ENCODE peak calls at places on chromosomes 2 and 18, in four cellular contexts. F is osteocyte, Q is fibroblast of the aortic adventitia, D is fibroblast of pulmonary artery. N is an unnamed sample.

GRCh38 chr2:18411571-18411970 is 148.9 kb downstream of the RDH14 start:
- DNase-seq in Q (no peak), F (no peak), D (no peak), N (no peak)

GRCh38 chr2:134319581-134320246 is 65.8 kb downstream of the MGAT5 start:
- DNase-seq in D (no peak), Q (no peak), F (no peak), N (peak)

GRCh38 chr2:146997945-146998344 is 846.9 kb upstream of the ACVR2A start:
- DNase-seq in Q (peak), D (peak), F (no peak), N (no peak)

GRCh38 chr2:36451512-36451911 is 95.9 kb downstream of the CRIM1 start:
- DNase-seq in D (peak), Q (peak), F (no peak), N (no peak)

GRCh38 chr2:176136375-176137248 is 7.1 kb downstream of the HOXD8 start:
- DNase-seq in D (no peak), F (no peak), Q (no peak), N (no peak)

GRCh38 chr2:127386246-127386645 is 1.5 kb downstream of the MAP3K2 start:
- DNase-seq in D (peak), F (no peak), Q (peak), N (no peak)

GRCh38 chr18:23188391-23188790 is 53.1 kb downstream of the CABLES1 start:
- DNase-seq in D (no peak), F (no peak), Q (no peak), N (no peak)

GRCh38 chr2:100766806-100767205 is 53.1 kb upstream of the NPAS2 start:
- DNase-seq in D (no peak), F (no peak), Q (no peak), N (no peak)

GRCh38 chr18:14976736-14977430 is 228.9 kb downstream of the ANKRD30B start:
- DNase-seq in F (no peak), D (no peak), Q (peak), N (no peak)

GRCh38 chr18:14978191-14978590 is 230.2 kb downstream of the ANKRD30B start:
- DNase-seq in F (no peak), Q (no peak), D (no peak), N (no peak)

GRCh38 chr18:14975431-14975830 is 227.5 kb downstream of the ANKRD30B start:
- DNase-seq in F (no peak), Q (no peak), D (no peak), N (no peak)

GRCh38 chr18:14979875-14980274 is 231.9 kb downstream of the ANKRD30B start:
- DNase-seq in Q (no peak), D (no peak), F (no peak), N (no peak)

GRCh38 chr18:14978962-14979535 is 231.1 kb downstream of the ANKRD30B start:
- DNase-seq in D (no peak), F (no peak), Q (peak), N (peak)
- TF ChIP-seq CTCF in D (no peak), F (no peak), Q (peak), N (peak)

DNA sequence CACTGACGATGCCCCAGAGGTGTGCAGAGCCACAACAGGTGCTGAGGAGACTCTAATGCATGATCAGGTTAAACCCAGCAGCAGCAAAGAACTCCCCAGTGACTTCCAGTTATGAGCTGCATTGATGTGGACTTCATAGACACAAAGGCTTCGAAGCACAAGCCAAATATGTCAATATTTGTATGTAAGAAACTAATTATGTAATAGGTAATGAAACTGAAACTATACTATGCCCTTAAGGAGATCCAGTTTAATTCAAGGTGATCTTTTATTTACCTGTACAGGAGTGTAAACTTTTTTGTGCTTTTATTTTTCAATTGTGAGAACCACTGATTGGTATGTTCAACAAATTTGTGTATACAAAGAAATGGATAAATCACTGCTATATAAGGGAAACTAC is 10.1 kb upstream of the TTC27 start:
- DNase-seq in F (no peak), D (no peak), Q (no peak), N (no peak)
- TF ChIP-seq CTCF in F (no peak), D (no peak), Q (no peak), N (no peak)

DNA sequence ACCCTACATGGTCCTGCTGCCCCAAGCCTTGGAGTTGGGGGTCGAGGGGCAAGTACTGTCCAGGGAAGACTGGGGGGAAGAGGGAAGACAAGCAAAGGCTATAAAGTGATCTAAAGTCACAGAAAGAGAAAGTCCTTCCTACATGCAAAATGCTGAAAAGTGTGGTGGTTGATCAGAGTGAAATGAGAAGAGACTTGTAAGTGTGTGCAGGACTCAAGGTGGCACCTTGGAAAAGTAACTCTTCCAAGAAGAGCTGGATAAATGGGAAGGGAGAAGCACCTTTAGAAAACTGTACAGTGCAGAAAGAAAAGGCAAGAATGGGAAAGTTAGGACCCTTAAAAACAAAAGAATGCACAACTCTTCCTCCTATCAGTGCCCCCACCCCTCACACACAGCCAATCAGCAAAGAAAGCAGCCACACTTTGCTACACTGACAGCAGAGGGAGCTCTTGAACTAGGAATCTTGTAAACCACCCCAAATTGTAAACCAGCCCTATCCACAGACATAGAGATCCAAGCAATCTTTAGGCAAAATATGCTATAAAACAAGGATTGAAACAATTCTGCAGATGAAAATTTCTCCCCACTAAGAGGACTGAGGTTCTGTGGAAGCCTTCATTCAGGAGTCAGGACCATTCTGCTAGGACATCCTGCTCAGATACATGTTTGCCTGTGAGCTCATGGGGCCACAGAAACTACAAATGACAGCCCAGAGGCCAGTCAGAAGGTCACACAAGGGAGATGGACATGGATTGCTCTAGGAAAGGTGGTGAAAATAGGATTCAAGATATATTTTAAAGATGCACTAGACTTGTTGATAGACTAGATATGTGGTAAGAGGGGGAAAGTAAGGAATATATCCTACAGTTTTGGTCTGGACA is 146.4 kb downstream of the FTCDNL1 start:
- DNase-seq in F (no peak), D (peak), Q (peak), N (peak)
- TF ChIP-seq CTCF in F (peak), D (peak), Q (peak), N (peak)

GRCh38 chr2:23291274-23291673 is 93.7 kb upstream of the KLHL29 start:
- DNase-seq in F (no peak), Q (peak), D (no peak), N (no peak)
- TF ChIP-seq CTCF in F (no peak), Q (no peak), D (no peak), N (no peak)

GRCh38 chr2:172811027-172811426 is 75.4 kb downstream of the RAPGEF4 start:
- DNase-seq in F (no peak), D (no peak), Q (peak), N (peak)

GRCh38 chr2:172817411-172817810 is 81.8 kb downstream of the RAPGEF4 start:
- DNase-seq in Q (no peak), F (no peak), D (no peak), N (no peak)

DNA sequence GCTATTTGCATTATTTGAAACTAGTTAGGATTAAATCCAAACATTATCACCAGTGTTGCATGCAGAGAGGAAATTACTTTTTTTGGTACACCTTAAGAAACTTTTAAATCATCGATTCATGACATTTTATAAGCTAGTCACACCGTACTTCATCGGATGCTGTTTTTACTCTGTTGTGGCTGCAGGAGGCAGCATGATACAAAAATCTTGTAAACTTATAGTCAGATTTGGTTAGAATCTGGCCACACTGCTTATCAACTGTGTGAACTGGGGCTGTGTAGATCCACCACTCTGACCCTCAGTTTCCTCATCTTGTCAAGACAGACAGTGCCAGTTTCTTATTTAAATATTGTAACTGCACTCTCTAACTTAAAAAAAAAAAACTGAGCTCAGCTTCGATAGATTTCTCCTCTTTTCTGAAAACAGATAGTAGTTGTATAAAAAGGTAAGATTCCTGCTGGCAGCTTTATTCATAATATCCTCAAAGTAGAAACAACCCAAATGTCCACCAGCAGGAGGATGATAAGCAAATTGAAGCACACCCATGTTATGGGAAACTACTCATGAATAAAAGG is 77.8 kb downstream of the RAPGEF4 start:
- DNase-seq in Q (peak), D (peak), F (no peak), N (no peak)
- TF ChIP-seq CTCF in Q (peak), D (peak), F (peak), N (no peak)

GRCh38 chr2:7007846-7008741 is 90.9 kb downstream of the RNF144A start:
- DNase-seq in F (no peak), Q (peak), D (peak), N (no peak)
- TF ChIP-seq CTCF in F (no peak), Q (peak), D (peak), N (no peak)